ENCODE peak calls at places on chromosomes 2 and 18, in six cellular contexts. W is transverse colon, D is HepG2, Z is A549, Y is tibial nerve, X is K562. P is an unnamed sample. For H3K4me1, the result is how much of the 10 kb centered on the place peaks cover.

GRCh38 chr2:74567862-74568261 is 13.3 kb downstream of the DOK1 start:
- DNase-seq in Y (no peak), Z (no peak), X (no peak), W (no peak), D (no peak), P (no peak)

GRCh38 chr2:219177594-219178376 is at the start of gene RETREG2:
- DNase-seq in D (peak), Z (peak), W (peak), X (peak), Y (peak), P (peak)

GRCh38 chr2:229045671-229046070 is 225.4 kb downstream of the PID1 start:
- DNase-seq in Y (no peak), Z (no peak), W (no peak), X (no peak), D (no peak), P (no peak)

GRCh38 chr2:17470855-17471641 is 47.2 kb downstream of the RAD51AP2 start:
- DNase-seq in Z (peak), D (peak), X (peak), W (no peak), Y (no peak), P (no peak)

GRCh38 chr2:2868065-2868464 is 509.6 kb downstream of the EIPR1 start:
- DNase-seq in X (no peak), Y (no peak), W (no peak), Z (no peak), D (no peak), P (no peak)

GRCh38 chr2:233426619-233427342 is 72.5 kb downstream of the DGKD start:
- DNase-seq in Y (no peak), X (peak), Z (peak), W (no peak), D (peak), P (no peak)

GRCh38 chr2:74199871-74200305 is 1.5 kb downstream of the MTHFD2 start:
- DNase-seq in Y (no peak), Z (no peak), X (no peak), D (no peak), W (no peak), P (no peak)

GRCh38 chr2:30136729-30137444 is 9.9 kb upstream of the YPEL5 start:
- DNase-seq in W (no peak), Z (no peak), D (no peak), X (no peak), Y (no peak), P (no peak)

GRCh38 chr2:26682155-26682554 is 10.4 kb upstream of the KCNK3 start:
- DNase-seq in Y (no peak), Z (no peak), X (no peak), W (no peak), D (no peak), P (no peak)

GRCh38 chr2:43426305-43427031 is 169.4 kb downstream of the THADA start:
- DNase-seq in Z (peak), Y (peak), W (peak), D (peak), X (peak), P (no peak)

GRCh38 chr2:1727101-1727771 is 17.1 kb downstream of the PXDN start:
- DNase-seq in X (no peak), Z (no peak), Y (no peak), W (peak), D (no peak), P (no peak)

GRCh38 chr18:23230688-23231087 is 95.4 kb downstream of the CABLES1 start:
- DNase-seq in W (no peak), X (no peak), D (no peak), Y (no peak), Z (no peak), P (no peak)

GRCh38 chr18:22335644-22336275 is 82.0 kb downstream of the CTAGE1 start:
- DNase-seq in X (no peak), Y (no peak), Z (no peak), D (no peak), W (peak), P (no peak)

GRCh38 chr2:181953773-181954537 is 31.7 kb upstream of the PPP1R1C start:
- DNase-seq in D (peak), W (peak), X (peak), Y (peak), Z (peak), P (no peak)

GRCh38 chr18:76408480-76409067 is 86.5 kb downstream of the ZNF516 start:
- DNase-seq in X (no peak), Y (no peak), W (no peak), Z (no peak), D (no peak), P (no peak)

GRCh38 chr2:117835990-117836760 is 21.7 kb downstream of the DDX18 start:
- DNase-seq in Y (peak), D (peak), W (peak), X (peak), Z (peak), P (peak)

GRCh38 chr2:238511614-238511950 is 84.9 kb downstream of the ASB1 start:
- DNase-seq in W (no peak), Y (no peak), D (no peak), X (no peak), Z (no peak), P (no peak)

GRCh38 chr2:233982421-233983121 is 65.4 kb downstream of the TRPM8 start:
- DNase-seq in D (peak), X (no peak), W (no peak), Z (peak), Y (no peak), P (no peak)

GRCh38 chr18:35024965-35025364 is 16.2 kb upstream of the MAPRE2 start:
- DNase-seq in W (peak), X (no peak), Z (peak), Y (peak), D (peak), P (peak)

GRCh38 chr2:118852605-118853128 is 5.2 kb upstream of the EN1 start:
- DNase-seq in Y (no peak), Z (no peak), X (no peak), W (no peak), D (no peak), P (no peak)

GRCh38 chr2:38115216-38116012 is 39.5 kb upstream of the CYP1B1 start:
- DNase-seq in D (peak), Y (peak), Z (peak), W (peak), X (peak), P (no peak)

GRCh38 chr2:11028407-11028916 is 116.7 kb downstream of the KCNF1 start:
- DNase-seq in X (no peak), Z (no peak), W (no peak), D (no peak), Y (no peak), P (no peak)

GRCh38 chr18:50694147-50694546 is 125.7 kb downstream of the MRO start:
- DNase-seq in Z (no peak), Y (no peak), W (no peak), X (no peak), D (no peak), P (no peak)

GRCh38 chr18:79740741-79741700 is 56.7 kb upstream of the KCNG2 start:
- DNase-seq in D (no peak), Z (no peak), X (no peak), Y (no peak), W (no peak), P (no peak)

GRCh38 chr2:98561902-98562695 is 46.2 kb downstream of the COA5 start:
- DNase-seq in X (no peak), D (no peak), Z (no peak), Y (no peak), W (no peak), P (no peak)

GRCh38 chr18:59900222-59901128 is 679 bp downstream of the PMAIP1 start:
- DNase-seq in W (peak), X (peak), Z (peak), D (no peak), Y (no peak), P (no peak)

GRCh38 chr2:85792783-85793441 is 39.1 kb downstream of the ATOH8 start:
- DNase-seq in Z (peak), W (no peak), X (no peak), Y (no peak), D (no peak), P (no peak)

GRCh38 chr18:48727685-48728084 is 188.9 kb downstream of the CTIF start:
- DNase-seq in Z (no peak), Y (no peak), D (no peak), X (no peak), W (no peak), P (no peak)

GRCh38 chr2:172270278-172271079 is 156.9 kb upstream of the ITGA6 start:
- DNase-seq in D (peak), Z (no peak), X (no peak), Y (no peak), W (peak), P (no peak)

GRCh38 chr2:238260879-238261278 is 21.0 kb upstream of the HES6 start:
- DNase-seq in Z (no peak), D (peak), W (no peak), X (no peak), Y (no peak), P (no peak)

GRCh38 chr18:12005542-12006487 is 24.5 kb downstream of the IMPA2 start:
- DNase-seq in D (no peak), Y (no peak), X (no peak), W (peak), Z (peak), P (no peak)

GRCh38 chr2:156394033-156394741 is 42.0 kb upstream of the GPD2 start:
- DNase-seq in Y (no peak), W (no peak), D (no peak), Z (no peak), X (no peak), P (no peak)

GRCh38 chr2:176096986-176097819 is 2.4 kb upstream of the HOXD12 start:
- DNase-seq in Z (peak), W (peak), D (peak), Y (peak), X (peak), P (no peak)

GRCh38 chr2:172704072-172704936 is 31.3 kb upstream of the RAPGEF4 start:
- DNase-seq in W (no peak), Y (no peak), D (peak), Z (peak), X (peak), P (no peak)

GRCh38 chr18:24791736-24792135 is 331.3 kb downstream of the HRH4 start:
- DNase-seq in Z (no peak), Y (no peak), D (no peak), X (no peak), W (no peak), P (no peak)

GRCh38 chr18:24785019-24785418 is 324.6 kb downstream of the HRH4 start:
- DNase-seq in X (no peak), Y (no peak), W (no peak), D (no peak), Z (no peak), P (peak)

GRCh38 chr18:24790347-24790746 is 329.9 kb downstream of the HRH4 start:
- DNase-seq in Z (no peak), D (no peak), Y (no peak), W (no peak), X (no peak), P (no peak)

GRCh38 chr18:24786027-24786426 is 325.6 kb downstream of the HRH4 start:
- DNase-seq in W (no peak), Z (no peak), Y (no peak), X (no peak), D (no peak), P (no peak)
- TF ChIP-seq EP300 in W (no peak), Z (no peak), Y (no peak), X (no peak), D (no peak), P (no peak)

DNA sequence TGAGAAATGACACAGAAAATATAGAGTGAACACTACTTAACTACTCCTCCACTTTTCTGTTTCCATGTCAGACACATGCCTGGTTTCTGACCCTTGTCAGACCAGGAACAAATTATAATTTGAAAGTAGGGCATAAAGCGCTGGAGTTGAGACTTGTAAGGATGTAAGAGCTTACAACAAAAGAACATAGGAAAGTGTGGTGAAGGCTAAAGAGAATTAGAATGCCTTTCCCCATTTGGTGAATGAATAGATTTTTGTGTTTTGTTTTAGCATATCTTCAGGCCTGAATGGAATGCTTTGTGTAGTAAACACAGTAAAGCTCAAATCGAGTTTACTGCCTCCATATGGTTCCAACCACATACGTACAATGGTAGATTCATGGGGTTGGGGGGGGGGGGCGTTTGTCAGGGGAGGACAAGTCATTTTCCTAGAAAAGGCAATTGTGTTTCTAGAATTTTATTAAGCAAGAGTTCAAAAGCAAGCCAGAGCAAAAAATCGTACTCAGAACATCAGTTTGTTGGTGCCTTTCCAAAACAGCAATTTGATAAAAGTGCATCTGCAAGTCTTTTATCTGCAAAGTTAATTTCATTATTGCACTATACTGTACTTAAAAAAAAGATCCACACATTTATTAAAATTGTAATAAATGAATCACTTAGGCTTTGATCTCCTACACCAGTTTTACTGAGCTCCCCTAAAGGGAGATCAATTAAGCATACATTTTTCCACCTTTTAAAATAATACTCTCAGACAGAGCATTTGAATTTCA is 30.9 kb downstream of the NRXN1 start:
- DNase-seq in D (no peak), Z (no peak), X (no peak), W (no peak), Y (no peak), P (no peak)
- H3K4me3 ChIP-seq in D (no peak), Z (no peak), X (no peak), W (no peak), Y (no peak), P (no peak)

GRCh38 chr2:28343971-28344715 is 48.5 kb upstream of the FOSL2 start:
- DNase-seq in Y (no peak), Z (no peak), D (no peak), W (no peak), X (no peak), P (no peak)
- H3K4me1 ChIP-seq in Y (under half), Z (under half), D (under half), W (under half), X (under half), P (half or more)

GRCh38 chr2:162172802-162173201 is 20.8 kb upstream of the GCG start:
- DNase-seq in Z (no peak), Y (no peak), W (no peak), X (no peak), D (no peak), P (no peak)
- TF ChIP-seq EP300 in Z (no peak), Y (no peak), W (no peak), X (no peak), D (no peak), P (no peak)

GRCh38 chr2:129437775-129438174 is 541.7 kb upstream of the RAB6C start:
- DNase-seq in D (no peak), Z (no peak), Y (no peak), W (no peak), X (no peak), P (no peak)
- H3K4me3 ChIP-seq in D (no peak), Z (no peak), Y (no peak), W (no peak), X (no peak), P (no peak)

GRCh38 chr18:47585136-47585535 is 333.7 kb upstream of the SKOR2 start:
- DNase-seq in Z (no peak), Y (no peak), X (no peak), W (no peak), D (no peak), P (no peak)
- H3K4me1 ChIP-seq in Z (under half), Y (under half), X (under half), W (under half), D (under half), P (under half)